ENCODE peak calls at places on chromosomes 3 and 15, in seven cellular contexts. X is upper lobe of right lung; N is choroid plexus epithelial cell; J is glomerular endothelial cell; E is ecto neural progenitor cell; I is activated T-helper 1 cell treated with anti-CD3 and anti-CD28 coated beads, Interleukin-12 subunit alpha, Interleukin-12 subunit beta, Interleukin-2, Interleukin-4 antibody, amounts not matched to agents 30 ng/mL and 10 ng/mL and 1 ng/mL, durations not matched to agents 14 hours and 24 hours and 36 hours; D is RWPE1. F is an unnamed sample.

GRCh38 chr3:117719316-117719926 is 1009.8 kb downstream of the TUSC7 start:
- DNase-seq in E (no peak), I (no peak), N (peak), X (no peak), D (peak), J (peak), F (peak)

GRCh38 chr3:47889001-47889757 is 86.2 kb downstream of the DHX30 start:
- DNase-seq in X (no peak), J (no peak), I (no peak), N (no peak), E (no peak), D (no peak), F (no peak)

GRCh38 chr3:107117922-107118576 is 259.2 kb upstream of the CCDC54 start:
- DNase-seq in X (no peak), N (peak), D (peak), I (no peak), J (peak), E (peak), F (peak)

GRCh38 chr3:12471228-12471627 is 13.1 kb upstream of the TSEN2 start:
- DNase-seq in X (no peak), I (peak), N (no peak), J (no peak), D (peak), E (no peak), F (peak)

GRCh38 chr15:25186906-25187645 is 232.3 kb downstream of the SNRPN start:
- DNase-seq in N (no peak), J (no peak), I (no peak), E (no peak), X (no peak), D (no peak), F (no peak)

GRCh38 chr3:172643780-172644179 is 67.1 kb downstream of the NCEH1 start:
- DNase-seq in J (no peak), X (no peak), E (no peak), I (no peak), N (no peak), D (no peak), F (no peak)

GRCh38 chr15:101458908-101459578 is 30.5 kb downstream of the PCSK6 start:
- DNase-seq in J (no peak), E (no peak), I (no peak), D (no peak), N (no peak), X (no peak), F (no peak)

GRCh38 chr3:50323614-50324199 is 1.2 kb upstream of the HYAL2 start:
- DNase-seq in D (no peak), I (no peak), E (no peak), N (no peak), X (peak), J (no peak), F (no peak)

GRCh38 chr3:192022412-192022811 is 561.4 kb downstream of the PYDC2 start:
- DNase-seq in E (no peak), D (peak), N (peak), X (no peak), I (no peak), J (no peak), F (no peak)

GRCh38 chr3:10524270-10524669 is 18.9 kb upstream of the ATP2B2 start:
- DNase-seq in I (no peak), X (no peak), N (no peak), J (no peak), E (no peak), D (no peak), F (no peak)

GRCh38 chr3:166570136-166570535 is 732.9 kb upstream of the BCHE start:
- DNase-seq in J (no peak), E (no peak), X (no peak), N (no peak), D (no peak), I (no peak), F (no peak)

GRCh38 chr3:101635954-101636798 is 40.8 kb downstream of the ZBTB11 start:
- DNase-seq in I (peak), N (peak), D (peak), X (peak), E (peak), J (peak), F (peak)

GRCh38 chr3:156535162-156535627 is 19.7 kb downstream of the SSR3 start:
- DNase-seq in X (no peak), N (peak), E (no peak), I (no peak), D (peak), J (peak), F (no peak)

GRCh38 chr3:30673425-30674341 is 67.3 kb downstream of the TGFBR2 start:
- DNase-seq in D (no peak), N (peak), J (no peak), X (no peak), I (no peak), E (no peak), F (no peak)

GRCh38 chr3:29453278-29453961 is 172.5 kb downstream of the RBMS3 start:
- DNase-seq in X (peak), E (no peak), J (no peak), D (no peak), I (no peak), N (no peak), F (no peak)

GRCh38 chr3:134627831-134628230 is 23.0 kb downstream of the KY start:
- DNase-seq in D (no peak), E (peak), N (peak), J (no peak), I (no peak), X (no peak), F (no peak)

GRCh38 chr15:64807051-64807749 is 18.2 kb downstream of the PIF1 start:
- DNase-seq in N (no peak), X (no peak), I (no peak), E (peak), D (no peak), J (no peak), F (no peak)

GRCh38 chr3:10709110-10709781 is 106.8 kb upstream of the SLC6A11 start:
- DNase-seq in I (no peak), D (no peak), X (no peak), J (no peak), N (no peak), E (no peak), F (no peak)

GRCh38 chr3:111197485-111197884 is 125.9 kb downstream of the NECTIN3 start:
- DNase-seq in J (no peak), I (no peak), X (no peak), N (no peak), D (no peak), E (no peak), F (no peak)

GRCh38 chr3:197534348-197534725 is 21.4 kb downstream of the BDH1 start:
- DNase-seq in N (no peak), J (no peak), I (no peak), X (no peak), D (peak), E (no peak), F (no peak)

GRCh38 chr15:91956026-91956723 is 102.7 kb downstream of the SLCO3A1 start:
- DNase-seq in D (peak), X (no peak), I (no peak), N (peak), J (no peak), E (no peak), F (peak)

GRCh38 chr3:51773529-51773928 is 5.5 kb downstream of the IQCF6 start:
- DNase-seq in N (peak), X (no peak), I (no peak), D (no peak), J (no peak), E (no peak), F (no peak)

GRCh38 chr15:62020576-62021160 is 39.6 kb downstream of the VPS13C start:
- DNase-seq in N (peak), I (no peak), E (no peak), D (peak), J (no peak), X (no peak), F (no peak)

GRCh38 chr3:4664412-4664811 is 171.3 kb downstream of the ITPR1 start:
- DNase-seq in D (no peak), X (no peak), J (no peak), E (no peak), I (no peak), N (peak), F (no peak)

GRCh38 chr3:31157028-31157694 is 262.7 kb upstream of the GADL1 start:
- DNase-seq in J (no peak), D (no peak), E (no peak), I (no peak), N (no peak), X (no peak), F (no peak)

GRCh38 chr3:62149962-62150361 is 223.4 kb downstream of the FEZF2 start:
- DNase-seq in J (no peak), X (no peak), D (no peak), E (no peak), I (no peak), N (peak), F (no peak)

GRCh38 chr15:80934761-80935221 is 54.8 kb downstream of the MESD start:
- DNase-seq in X (no peak), D (no peak), I (no peak), J (peak), N (peak), E (no peak), F (no peak)

GRCh38 chr15:31434418-31435255 is 108.0 kb downstream of the KLF13 start:
- DNase-seq in N (peak), X (peak), D (peak), J (peak), E (no peak), I (peak), F (no peak)

GRCh38 chr3:189167027-189167766 is 4.6 kb upstream of the TPRG1 start:
- DNase-seq in E (no peak), J (no peak), X (peak), I (no peak), D (peak), N (no peak), F (no peak)

GRCh38 chr15:52144656-52145055 is 32.1 kb upstream of the BCL2L10 start:
- DNase-seq in J (no peak), X (no peak), E (no peak), D (peak), N (peak), I (no peak), F (no peak)

GRCh38 chr15:31169558-31169957 is 68.0 kb upstream of the TRPM1 start:
- DNase-seq in D (no peak), I (no peak), X (no peak), J (no peak), N (no peak), E (no peak), F (no peak)

GRCh38 chr3:66822059-66823009 is 175.8 kb upstream of the KBTBD8 start:
- DNase-seq in J (peak), D (peak), N (peak), X (no peak), E (peak), I (peak), F (peak)

GRCh38 chr3:150412599-150413069 is 4.5 kb downstream of the TSC22D2 start:
- DNase-seq in X (no peak), E (no peak), N (peak), I (no peak), D (no peak), J (no peak), F (peak)

GRCh38 chr15:90047956-90048575 is 46.9 kb downstream of the ZNF710 start:
- DNase-seq in D (no peak), E (no peak), J (no peak), N (no peak), I (no peak), X (no peak), F (no peak)

GRCh38 chr15:101689901-101690300 is 34.4 kb downstream of the TARS3 start:
- DNase-seq in N (peak), E (no peak), J (no peak), I (no peak), X (no peak), D (no peak), F (no peak)

GRCh38 chr3:99407257-99407656 is 231.1 kb upstream of the COL8A1 start:
- DNase-seq in J (no peak), N (peak), D (no peak), I (no peak), E (no peak), X (no peak), F (no peak)

GRCh38 chr3:148102156-148102555 is 595.5 kb upstream of the AGTR1 start:
- DNase-seq in X (no peak), N (no peak), D (no peak), E (no peak), J (no peak), I (no peak), F (no peak)

GRCh38 chr3:166688665-166689064 is 691.4 kb downstream of the ZBBX start:
- DNase-seq in D (no peak), X (no peak), J (no peak), I (no peak), N (no peak), E (no peak), F (no peak)

GRCh38 chr15:83380682-83381081 is 66.5 kb upstream of the SH3GL3 start:
- DNase-seq in X (peak), I (peak), N (peak), D (peak), E (peak), J (no peak), F (no peak)

GRCh38 chr15:56369234-56369633 is 4.0 kb downstream of the TEX9 start:
- DNase-seq in J (no peak), X (no peak), D (no peak), E (no peak), N (no peak), I (no peak), F (peak)

F was measured in NCI-H146.